ENCODE peak calls at places on chromosomes 5 and 9, in four cellular contexts. S, Z, R and Y are unnamed samples.

GRCh38 chr5:172417130-172417802 is 37.1 kb downstream of the SH3PXD2B start:
- DNase-seq in S (no peak), Z (no peak), R (no peak), Y (no peak)

GRCh38 chr5:56278267-56278826 is 45.2 kb upstream of the ANKRD55 start:
- DNase-seq in S (no peak), Z (no peak), R (no peak), Y (no peak)

GRCh38 chr9:134065720-134066419 is 2.0 kb downstream of the BRD3 start:
- DNase-seq in S (peak; percentile 57), Z (peak; percentile 55), R (peak; percentile 87), Y (peak; percentile 91)

GRCh38 chr5:14161825-14162556 is 18.8 kb downstream of the TRIO start:
- DNase-seq in S (no peak), Z (no peak), R (no peak), Y (no peak)

GRCh38 chr5:128549496-128549895 is 11.5 kb upstream of the FBN2 start:
- DNase-seq in S (no peak), Z (no peak), R (no peak), Y (no peak)

GRCh38 chr5:135009736-135010501 is 24.1 kb downstream of the PITX1 start:
- DNase-seq in S (no peak), Z (no peak), R (peak; percentile 48), Y (peak; percentile 50)

GRCh38 chr9:126304946-126305370 is 21.7 kb upstream of the MVB12B start:
- DNase-seq in S (no peak), Z (no peak), R (no peak), Y (no peak)

GRCh38 chr9:91676042-91676441 is 252.4 kb upstream of the NFIL3 start:
- DNase-seq in S (no peak), Z (no peak), R (no peak), Y (no peak)

GRCh38 chr9:36456480-36457115 is 56.5 kb upstream of the RNF38 start:
- DNase-seq in S (no peak), Z (no peak), R (no peak), Y (no peak)

GRCh38 chr9:31719262-31719661 is 665.2 kb upstream of the ACO1 start:
- DNase-seq in S (no peak), Z (no peak), R (no peak), Y (no peak)

GRCh38 chr9:114387678-114388431 is at the start of gene AKNA:
- DNase-seq in S (peak; percentile 90), Z (peak; percentile 75), R (peak; percentile 94), Y (peak; percentile 98)

GRCh38 chr5:37771731-37772130 is 68.1 kb downstream of the GDNF start:
- DNase-seq in S (no peak), Z (no peak), R (no peak), Y (no peak)

GRCh38 chr5:134510970-134511795 is 14.3 kb upstream of the JADE2 start:
- DNase-seq in S (no peak), Z (no peak), R (peak; percentile 74), Y (peak; percentile 6)

GRCh38 chr9:137156567-137157375 is 13.1 kb downstream of the LRRC26 start:
- DNase-seq in S (no peak), Z (peak; percentile 36), R (no peak), Y (no peak)

GRCh38 chr5:133533541-133533940 is 78.8 kb downstream of the FSTL4 start:
- DNase-seq in S (no peak), Z (no peak), R (no peak), Y (no peak)

GRCh38 chr5:66442951-66443445 is 153.2 kb upstream of the MAST4 start:
- DNase-seq in S (no peak), Z (no peak), R (peak; percentile 85), Y (no peak)

GRCh38 chr5:7850533-7851239 is at the start of gene CFAP90:
- DNase-seq in S (no peak), Z (peak; percentile 26), R (peak; percentile 91), Y (peak; percentile 79)

GRCh38 chr5:110884005-110884404 is 145.2 kb downstream of the SLC25A46 start:
- DNase-seq in S (no peak), Z (no peak), R (no peak), Y (no peak)

GRCh38 chr5:173662896-173663809 is 46.7 kb upstream of the BOD1 start:
- DNase-seq in S (no peak), Z (no peak), R (no peak), Y (no peak)

GRCh38 chr5:43210570-43210969 is 18.5 kb downstream of the NIM1K start:
- DNase-seq in S (no peak), Z (no peak), R (no peak), Y (no peak)